ENCODE peak calls at places on chromosomes 4 and X, in eight cellular contexts. R is OCI-LY7, K is A549, J is pancreas, O is IMR-90, L is GM23338, B is heart right ventricle, H is endodermal cell. U is an unnamed sample.

GRCh38 chrX:133660356-133660755 is 245.1 kb upstream of the GPC4 start:
- DNase-seq in R (no peak), K (no peak), J (no peak), O (peak; percentile 48), L (no peak), B (no peak), H (no peak), U (no peak)

GRCh38 chrX:104922206-104922621 is 298.3 kb downstream of the TEX13A start:
- DNase-seq in R (peak; percentile 74), K (peak; percentile 76), J (peak; percentile 79), O (peak; percentile 61), L (peak; percentile 69), B (peak; percentile 17), H (peak; percentile 91), U (peak; percentile 70)

GRCh38 chrX:1112321-1112720 is 100.1 kb downstream of the CRLF2 start:
- DNase-seq in R (no peak), K (no peak), J (no peak), O (no peak), L (peak; percentile 70), B (no peak), H (no peak), U (no peak)

GRCh38 chr4:118249890-118250289 is 102.9 kb downstream of the PRSS12 start:
- DNase-seq in R (no peak), K (no peak), J (no peak), O (no peak), L (no peak), B (no peak), H (no peak), U (no peak)

GRCh38 chrX:135185795-135186443 is 14.7 kb upstream of the CT55 start:
- DNase-seq in R (peak; percentile 13), K (peak; percentile 58), J (no peak), O (peak; percentile 46), L (peak; percentile 71), B (no peak), H (peak; percentile 70), U (peak; percentile 48)

GRCh38 chrX:65596270-65596669 is 61.7 kb upstream of the LAS1L start:
- DNase-seq in R (no peak), K (no peak), J (no peak), O (peak; percentile 49), L (no peak), B (no peak), H (no peak), U (no peak)

GRCh38 chr4:101885574-101885973 is 95.0 kb downstream of the BANK1 start:
- DNase-seq in R (no peak), K (peak; percentile 74), J (no peak), O (no peak), L (no peak), B (no peak), H (no peak), U (peak; percentile 71)

GRCh38 chr4:169846396-169846795 is 88.7 kb upstream of the HPF1 start:
- DNase-seq in R (no peak), K (no peak), J (no peak), O (peak; percentile 1), L (no peak), B (no peak), H (no peak), U (no peak)

GRCh38 chr4:36775544-36775943 is 469.0 kb upstream of the NWD2 start:
- DNase-seq in R (no peak), K (no peak), J (no peak), O (no peak), L (no peak), B (no peak), H (no peak), U (no peak)

GRCh38 chr4:2867758-2868491 is 24.3 kb downstream of the ADD1 start:
- DNase-seq in R (no peak), K (no peak), J (no peak), O (peak; percentile 47), L (peak; percentile 67), B (peak; percentile 43), H (peak; percentile 77), U (no peak)

GRCh38 chrX:632391-633042 is 1.9 kb downstream of the SHOX start:
- DNase-seq in R (no peak), K (no peak), J (no peak), O (no peak), L (peak; percentile 66), B (no peak), H (peak; percentile 73), U (no peak)

GRCh38 chrX:20347486-20347885 is 80.8 kb upstream of the RPS6KA3 start:
- DNase-seq in R (no peak), K (no peak), J (no peak), O (peak; percentile 61), L (no peak), B (no peak), H (no peak), U (no peak)

GRCh38 chr4:83272900-83273299 is 11.7 kb downstream of the COQ2 start:
- DNase-seq in R (no peak), K (no peak), J (no peak), O (no peak), L (no peak), B (no peak), H (no peak), U (no peak)

GRCh38 chr4:173333658-173334084 is 487 bp downstream of the HMGB2 start:
- DNase-seq in R (peak; percentile 72), K (no peak), J (peak; percentile 85), O (peak; percentile 19), L (peak; percentile 58), B (peak; percentile 59), H (peak; percentile 70), U (peak; percentile 39)

GRCh38 chr4:140187316-140187695 is 33.3 kb upstream of the MAML3 start:
- DNase-seq in R (no peak), K (no peak), J (no peak), O (peak; percentile 33), L (no peak), B (no peak), H (no peak), U (no peak)

GRCh38 chrX:130393451-130394074 is 8.1 kb upstream of the GPR119 start:
- DNase-seq in R (peak; percentile 23), K (peak; percentile 60), J (peak; percentile 71), O (peak; percentile 45), L (peak; percentile 67), B (peak; percentile 4), H (peak; percentile 83), U (peak; percentile 33)

GRCh38 chrX:24014388-24015018 is 12.5 kb downstream of the KLHL15 start:
- DNase-seq in R (no peak), K (no peak), J (no peak), O (peak; percentile 9), L (no peak), B (no peak), H (no peak), U (no peak)

GRCh38 chr4:110306363-110306762 is 107.9 kb upstream of the ELOVL6 start:
- DNase-seq in R (no peak), K (no peak), J (no peak), O (no peak), L (no peak), B (no peak), H (no peak), U (no peak)

GRCh38 chr4:165288226-165288625 is 39.2 kb upstream of the MSMO1 start:
- DNase-seq in R (no peak), K (no peak), J (no peak), O (no peak), L (no peak), B (no peak), H (no peak), U (no peak)

GRCh38 chrX:53362439-53362838 is 60.0 kb downstream of the SMC1A start:
- DNase-seq in R (no peak), K (no peak), J (no peak), O (no peak), L (no peak), B (no peak), H (no peak), U (no peak)

GRCh38 chr4:152081024-152081423 is 320.2 kb upstream of the GATB start:
- DNase-seq in R (no peak), K (no peak), J (no peak), O (no peak), L (no peak), B (no peak), H (no peak), U (no peak)
- H3K4me1 ChIP-seq in R (peaks cover 10% of the 10 kb centered on the region), K (no peaks in the 10 kb centered on the region), J (no peaks in the 10 kb centered on the region), O (no peaks in the 10 kb centered on the region), L (peaks cover 5% of the 10 kb centered on the region), B (no peaks in the 10 kb centered on the region), H (no peaks in the 10 kb centered on the region), U (no peaks in the 10 kb centered on the region)

GRCh38 chrX:68234171-68234910 is 199.0 kb downstream of the OPHN1 start:
- DNase-seq in R (no peak), K (no peak), J (no peak), O (no peak), L (peak; percentile 57), B (no peak), H (peak; percentile 55), U (no peak)

DNA sequence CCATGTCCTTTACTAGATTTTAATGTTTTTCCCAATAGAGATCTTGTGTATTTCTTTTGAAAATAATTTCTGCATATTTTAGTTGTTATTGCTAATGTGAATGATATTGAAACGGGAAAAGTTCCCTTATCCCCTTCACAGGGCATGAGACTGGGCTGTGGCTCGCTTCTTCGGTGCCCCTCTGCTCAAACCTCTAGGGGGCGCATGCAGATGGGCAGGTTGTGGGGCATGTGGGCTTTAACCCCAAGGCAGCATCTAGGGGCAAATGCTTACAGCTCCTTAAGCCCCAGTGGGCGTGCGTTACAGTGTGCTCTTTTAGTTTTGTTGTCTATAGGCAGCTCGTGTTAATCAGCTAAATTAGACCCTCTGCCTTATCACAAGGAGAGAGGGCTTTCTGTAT is 194.7 kb downstream of the OPHN1 start:
- DNase-seq in R (no peak), K (peak; percentile 19), J (no peak), O (no peak), L (peak; percentile 64), B (no peak), H (peak; percentile 79), U (peak; percentile 30)
- TF ChIP-seq CTCF in R (peak; percentile 57), K (peak; percentile 45), J (no peak), O (peak; percentile 28), L (peak; percentile 66), B (peak; percentile 13), H (peak; percentile 77), U (peak; percentile 31)

DNA sequence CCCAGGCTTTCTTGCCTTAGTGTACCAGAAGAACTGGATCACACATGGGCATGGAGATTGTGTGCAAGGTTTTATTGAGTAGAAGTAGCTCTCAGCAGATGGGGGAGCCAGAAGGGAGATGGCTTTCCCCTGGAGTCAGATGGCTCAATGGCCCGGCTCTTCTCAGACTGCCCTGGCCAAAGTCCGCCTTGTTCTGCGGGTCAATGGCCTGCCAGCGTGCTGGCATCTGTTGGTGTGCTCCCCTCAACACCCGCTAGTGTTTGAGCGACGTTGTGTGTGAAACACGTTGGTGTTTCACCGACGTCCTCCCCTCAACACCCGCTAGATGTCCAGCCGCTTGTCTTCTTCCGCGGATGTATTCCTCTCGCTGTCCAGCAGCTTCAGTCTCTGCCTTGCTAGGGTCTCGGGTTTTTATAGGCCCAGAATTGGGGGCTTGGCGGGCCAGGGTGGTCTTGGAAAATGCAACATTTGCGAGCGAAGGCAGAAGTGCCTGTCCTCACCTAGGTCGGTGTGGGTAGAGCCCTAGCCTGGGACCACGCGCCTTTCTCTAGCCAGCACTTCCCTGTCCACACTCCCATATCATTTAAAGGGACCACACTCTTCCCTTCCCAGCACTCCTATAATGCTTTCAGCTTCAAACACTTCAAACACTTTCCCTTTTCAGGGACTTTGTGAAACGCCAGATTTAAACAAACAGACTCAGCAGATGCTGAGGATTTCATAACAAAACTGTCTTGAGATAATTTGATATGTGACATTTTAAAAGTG is 21.1 kb upstream of the PRKG2 start:
- DNase-seq in R (no peak), K (no peak), J (no peak), O (no peak), L (no peak), B (no peak), H (no peak), U (no peak)
- H3K4me3 ChIP-seq in R (no peak overlapping the region), K (no peak overlapping the region), J (no peak overlapping the region), O (no peak overlapping the region), L (no peak overlapping the region), B (no peak overlapping the region), H (no peak overlapping the region), U (no peak overlapping the region)

GRCh38 chr4:128384765-128385164 is 97.2 kb upstream of the PGRMC2 start:
- DNase-seq in R (no peak), K (no peak), J (no peak), O (no peak), L (no peak), B (no peak), H (no peak), U (no peak)
- H3K4me1 ChIP-seq in R (no peaks in the 10 kb centered on the region), K (peaks cover 62% of the 10 kb centered on the region), J (peaks cover 21% of the 10 kb centered on the region), O (peaks cover 31% of the 10 kb centered on the region), L (peaks cover 16% of the 10 kb centered on the region), B (peaks cover 35% of the 10 kb centered on the region), H (peaks cover 22% of the 10 kb centered on the region), U (peaks cover 32% of the 10 kb centered on the region)